ENCODE peak calls at places on chromosomes 13 and 19, in seven cellular contexts. O, F, T, A, Q, M and H are unnamed samples.
A peak's percentile ranks its signal among the peaks of the same experiment; 100 is the strongest.

GRCh38 chr13:112353856-112354255 is 22.3 kb upstream of the SPACA7 start:
- DNase-seq in O (no peak), F (no peak), T (no peak), A (no peak), Q (no peak), M (no peak), H (no peak)

GRCh38 chr19:55257461-55258411 is 1.1 kb downstream of the PPP6R1 start:
- DNase-seq in O (no peak), F (no peak), T (no peak), A (no peak), Q (peak; percentile 23), M (no peak), H (no peak)

GRCh38 chr13:110164706-110165105 is 142.3 kb downstream of the COL4A1 start:
- DNase-seq in O (no peak), F (no peak), T (no peak), A (no peak), Q (no peak), M (no peak), H (no peak)

GRCh38 chr13:109764474-109765292 is 21.7 kb downstream of the IRS2 start:
- DNase-seq in O (no peak), F (no peak), T (no peak), A (no peak), Q (no peak), M (no peak), H (no peak)

GRCh38 chr19:29550896-29551295 is 25.1 kb downstream of the VSTM2B start:
- DNase-seq in O (no peak), F (no peak), T (no peak), A (no peak), Q (no peak), M (peak; percentile 10), H (no peak)

GRCh38 chr19:33397536-33398360 is 24.2 kb downstream of the CEBPG start:
- DNase-seq in O (no peak), F (no peak), T (peak; percentile 60), A (no peak), Q (no peak), M (peak; percentile 64), H (peak; percentile 82)

GRCh38 chr13:23960566-23961156 is 63.4 kb upstream of the C1QTNF9B start:
- DNase-seq in O (no peak), F (no peak), T (no peak), A (no peak), Q (no peak), M (no peak), H (no peak)

GRCh38 chr19:374183-374885 is 29.7 kb upstream of the MIER2 start:
- DNase-seq in O (peak; percentile 24), F (no peak), T (peak; percentile 55), A (no peak), Q (no peak), M (peak; percentile 35), H (peak; percentile 82)

GRCh38 chr19:41691268-41691970 is 3.3 kb upstream of the CEACAM7 start:
- DNase-seq in O (no peak), F (no peak), T (no peak), A (no peak), Q (peak; percentile 44), M (no peak), H (peak; percentile 68)

GRCh38 chr19:37914908-37915307 is 7.9 kb downstream of the SIPA1L3 start:
- DNase-seq in O (no peak), F (no peak), T (no peak), A (no peak), Q (no peak), M (no peak), H (no peak)

GRCh38 chr19:30719189-30719990 is 347.2 kb downstream of the ZNF536 start:
- DNase-seq in O (peak; percentile 64), F (peak; percentile 69), T (peak; percentile 85), A (peak; percentile 80), Q (peak; percentile 80), M (peak; percentile 86), H (no peak)

GRCh38 chr13:69566104-69566716 is 541.4 kb upstream of the ATXN8OS start:
- DNase-seq in O (no peak), F (no peak), T (no peak), A (no peak), Q (no peak), M (no peak), H (no peak)

GRCh38 chr13:27954406-27954851 is 14.7 kb downstream of the CDX2 start:
- DNase-seq in O (no peak), F (no peak), T (no peak), A (no peak), Q (peak; percentile 58), M (no peak), H (no peak)

GRCh38 chr13:108375034-108375433 is 105.5 kb downstream of the TNFSF13B start:
- DNase-seq in O (no peak), F (no peak), T (no peak), A (no peak), Q (no peak), M (no peak), H (no peak)

GRCh38 chr13:108375772-108376171 is 106.3 kb downstream of the TNFSF13B start:
- DNase-seq in O (no peak), F (no peak), T (no peak), A (no peak), Q (no peak), M (no peak), H (no peak)

GRCh38 chr13:108377646-108378206 is 108.2 kb downstream of the TNFSF13B start:
- DNase-seq in O (no peak), F (no peak), T (no peak), A (no peak), Q (no peak), M (no peak), H (no peak)

DNA sequence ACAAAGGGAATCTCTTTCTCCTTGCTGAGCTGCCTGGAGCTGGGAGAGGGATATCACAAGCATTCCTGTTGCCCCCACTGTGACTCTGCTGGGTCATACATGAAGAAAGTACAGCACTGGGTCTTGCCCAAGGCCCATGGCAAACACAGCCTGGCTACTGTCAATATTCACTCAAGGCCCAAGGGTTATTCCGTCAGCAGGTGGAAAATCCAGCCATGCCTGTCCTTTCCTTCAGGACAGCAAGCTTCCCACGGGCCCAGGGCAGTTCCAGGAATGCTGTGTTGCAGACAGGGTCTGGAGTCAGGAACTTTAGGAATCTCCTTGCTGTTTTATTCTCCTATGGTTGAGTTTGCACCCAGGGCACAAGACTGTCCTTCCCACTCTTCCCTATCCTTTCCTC is 106.8 kb downstream of the TNFSF13B start:
- DNase-seq in O (no peak), F (no peak), T (no peak), A (no peak), Q (no peak), M (no peak), H (no peak)
- TF ChIP-seq CTCF in O (no peak), F (no peak), T (no peak), A (no peak), Q (no peak), M (no peak), H (no peak)

GRCh38 chr19:34667349-34668076 is 9.4 kb downstream of the SCGB2B2 start:
- DNase-seq in O (no peak), F (no peak), T (no peak), A (no peak), Q (no peak), M (no peak), H (no peak)
- H3K4me3 ChIP-seq in O (no peak overlapping the region), F (peak overlapping the region; percentile 22), T (peak overlapping the region; percentile 37), A (peak overlapping the region; percentile 16), Q (no peak overlapping the region), M (peak overlapping the region; percentile 11), H (no peak overlapping the region)

DNA sequence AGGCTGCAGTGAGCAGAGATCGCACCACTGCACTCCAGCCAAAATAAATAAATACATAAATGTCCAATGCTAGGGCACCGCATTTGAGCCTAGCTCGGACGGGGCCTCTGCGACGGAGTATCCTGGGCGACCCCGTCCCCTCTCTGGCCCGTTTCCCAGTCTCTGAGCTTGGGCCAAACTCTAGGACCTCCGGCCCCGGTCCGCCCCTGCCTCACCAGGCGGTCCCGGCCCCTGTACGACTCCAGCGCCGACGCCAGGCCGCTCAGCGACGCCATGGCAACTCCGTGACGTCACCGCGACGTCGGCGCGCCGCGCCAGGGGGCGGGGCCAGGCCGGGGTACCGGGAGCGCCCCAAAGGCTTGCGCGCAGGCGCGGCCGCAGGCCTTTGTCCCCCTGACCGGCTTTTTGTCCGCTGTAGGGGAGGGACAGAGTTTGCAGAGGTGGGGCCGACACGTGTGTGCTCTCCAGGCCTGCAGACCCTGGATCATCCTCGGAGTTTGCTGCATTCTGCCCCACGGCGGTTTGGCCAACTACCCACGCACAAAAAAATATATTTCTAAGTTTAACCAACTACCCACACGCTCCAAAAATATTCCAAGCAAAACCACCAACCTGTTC is at the start of gene PEX11G:
- DNase-seq in O (peak; percentile 83), F (peak; percentile 87), T (peak; percentile 95), A (peak; percentile 95), Q (peak; percentile 92), M (peak; percentile 97), H (peak; percentile 98)
- TF ChIP-seq POLR2A in O (peak; percentile 82), F (peak; percentile 45), T (peak; percentile 59), A (peak; percentile 93), Q (peak; percentile 75), M (peak; percentile 89), H (peak; percentile 66)

DNA sequence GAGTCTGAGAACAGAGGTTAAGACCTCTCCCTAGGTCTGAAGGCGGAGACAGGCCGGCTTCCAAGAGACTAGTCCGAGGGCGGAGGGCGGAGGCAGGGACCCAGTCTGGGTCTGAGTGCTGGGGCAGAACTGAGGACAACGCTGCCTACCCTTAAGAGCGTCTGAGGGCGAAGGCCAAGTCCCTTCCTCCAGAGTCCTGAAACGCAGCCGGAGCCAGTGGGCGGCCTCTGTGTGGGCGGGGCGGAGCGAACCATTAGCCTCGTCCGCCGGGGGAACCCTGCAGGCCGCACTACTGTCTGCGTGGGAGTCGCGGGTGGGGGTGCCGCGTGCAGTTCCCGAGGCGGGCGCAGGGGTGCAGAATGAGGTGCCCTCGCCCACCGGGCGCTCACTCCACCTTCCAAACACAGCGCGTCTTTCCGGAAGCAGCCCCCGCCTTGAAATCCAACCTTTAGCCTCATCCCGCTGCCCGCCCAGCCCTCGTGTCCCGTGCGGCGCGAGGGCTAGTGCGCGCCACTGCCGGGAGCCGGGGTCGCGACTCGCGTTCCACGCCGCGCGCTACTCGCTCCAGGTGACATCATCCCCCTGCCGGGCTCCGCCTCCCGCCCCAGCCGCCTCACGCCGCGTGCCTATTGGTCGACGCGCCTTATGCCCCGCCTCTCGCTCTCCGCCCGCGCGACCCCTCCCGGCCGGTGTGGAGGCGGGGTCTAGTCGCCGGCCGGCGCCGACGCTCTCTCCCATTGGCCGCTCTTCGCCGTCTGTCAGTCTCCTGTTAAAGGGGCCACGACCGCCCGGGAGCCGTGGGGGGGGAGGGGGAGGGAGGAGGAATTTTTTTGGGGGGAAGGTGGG is at the start of gene C19orf73:
- DNase-seq in O (peak; percentile 94), F (peak; percentile 92), T (peak; percentile 97), A (peak; percentile 94), Q (peak; percentile 97), M (peak; percentile 98), H (peak; percentile 91)
- TF ChIP-seq CTCF in O (peak; percentile 42), F (peak; percentile 31), T (peak; percentile 13), A (no peak), Q (no peak), M (peak; percentile 19), H (no peak)

DNA sequence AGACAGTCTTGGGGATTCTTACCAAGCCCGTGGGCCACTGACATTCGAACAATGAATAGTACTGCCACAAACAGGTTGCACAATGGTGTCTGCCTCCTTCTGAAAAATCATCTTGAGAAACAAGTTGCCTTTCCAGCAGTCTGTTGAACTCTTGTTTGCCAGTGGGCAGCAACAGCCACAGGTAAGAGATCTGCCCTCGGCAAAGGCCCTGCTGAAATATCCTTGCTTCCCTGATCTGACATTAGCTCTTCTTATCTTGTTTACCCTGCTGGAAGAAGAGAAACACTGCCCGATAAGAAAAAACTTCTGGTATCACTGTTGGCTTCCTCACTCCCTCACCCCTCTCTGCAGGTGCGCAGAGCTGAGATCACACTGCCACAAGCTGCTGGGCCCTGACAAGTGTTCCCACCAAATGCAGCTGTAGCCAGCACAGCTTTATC is 2.0 kb downstream of the DOCK9 start:
- DNase-seq in O (no peak), F (no peak), T (no peak), A (no peak), Q (no peak), M (no peak), H (no peak)
- H3K4me3 ChIP-seq in O (no peak overlapping the region), F (no peak overlapping the region), T (no peak overlapping the region), A (no peak overlapping the region), Q (no peak overlapping the region), M (peak overlapping the region; percentile 46), H (no peak overlapping the region)

GRCh38 chr19:46736544-46737274 is 9.1 kb upstream of the FKRP start:
- DNase-seq in O (no peak), F (no peak), T (no peak), A (no peak), Q (no peak), M (peak; percentile 77), H (no peak)
- TF ChIP-seq POLR2A in O (no peak), F (no peak), T (no peak), A (no peak), Q (no peak), M (no peak), H (no peak)